ENCODE peak calls at places on chromosome 13, in five cellular contexts. J is GM18507; O is NCI-H2081; H is activated CD4-positive, CD25-positive, alpha-beta regulatory T cell treated with anti-CD3 and anti-CD28 coated beads, Interleukin-2, amount 50 U/mL, for 72 hours; U is thoracic aorta. C is an unnamed sample.

GRCh38 chr13:51315658-51316057 is 23.8 kb upstream of the SERPINE3 start:
- DNase-seq in J (no peak), O (peak), H (no peak), U (no peak), C (no peak)

GRCh38 chr13:42233726-42234125 is 38.2 kb upstream of the AKAP11 start:
- DNase-seq in J (no peak), O (no peak), H (no peak), U (no peak), C (no peak)

GRCh38 chr13:24254151-24254810 is 55.1 kb upstream of the C1QTNF9 start:
- DNase-seq in J (no peak), O (no peak), H (peak), U (no peak), C (no peak)

GRCh38 chr13:80562423-80562822 is 221.5 kb upstream of the SPRY2 start:
- DNase-seq in J (no peak), O (peak), H (no peak), U (no peak), C (no peak)

GRCh38 chr13:45949161-45949560 is 97.6 kb upstream of the SIAH3 start:
- DNase-seq in J (no peak), O (no peak), H (no peak), U (no peak), C (no peak)

GRCh38 chr13:107586216-107586615 is 629.1 kb downstream of the LIG4 start:
- DNase-seq in J (no peak), O (no peak), H (no peak), U (no peak), C (no peak)

GRCh38 chr13:70394149-70394548 is 285.9 kb upstream of the KLHL1 start:
- DNase-seq in J (no peak), O (no peak), H (no peak), U (no peak), C (no peak)

GRCh38 chr13:98484289-98485219 is 92.4 kb downstream of the STK24 start:
- DNase-seq in J (no peak), O (peak), H (peak), U (peak), C (peak)

GRCh38 chr13:44969858-44970484 is 19.3 kb downstream of the NUFIP1 start:
- DNase-seq in J (no peak), O (peak), H (no peak), U (no peak), C (peak)

GRCh38 chr13:34247596-34247995 is 429.6 kb downstream of the RFC3 start:
- DNase-seq in J (no peak), O (peak), H (no peak), U (no peak), C (no peak)

GRCh38 chr13:33728271-33729037 is 89.5 kb upstream of the RFC3 start:
- DNase-seq in J (peak), O (no peak), H (no peak), U (no peak), C (peak)

GRCh38 chr13:49021953-49022352 is 46.2 kb downstream of the FNDC3A start:
- DNase-seq in J (no peak), O (no peak), H (no peak), U (no peak), C (peak)

GRCh38 chr13:79741006-79741405 is 260.1 kb downstream of the NDFIP2 start:
- DNase-seq in J (no peak), O (no peak), H (no peak), U (no peak), C (peak)

GRCh38 chr13:36736119-36736726 is 62.4 kb downstream of the SERTM1 start:
- DNase-seq in J (no peak), O (peak), H (no peak), U (no peak), C (no peak)

GRCh38 chr13:112744306-112745021 is 54.6 kb downstream of the ATP11A start:
- DNase-seq in J (no peak), O (peak), H (no peak), U (no peak), C (no peak)

GRCh38 chr13:99956473-99957349 is 14.9 kb downstream of the ZIC5 start:
- DNase-seq in J (no peak), O (no peak), H (no peak), U (no peak), C (no peak)

GRCh38 chr13:28423010-28423409 is 71.9 kb downstream of the FLT1 start:
- DNase-seq in J (no peak), O (no peak), H (no peak), U (no peak), C (no peak)

GRCh38 chr13:104204177-104204576 is 1138.0 kb upstream of the SLC10A2 start:
- DNase-seq in J (no peak), O (no peak), H (no peak), U (no peak), C (no peak)

GRCh38 chr13:49300716-49301589 is 53.2 kb downstream of the CDADC1 start:
- DNase-seq in J (peak), O (peak), H (peak), U (no peak), C (peak)

GRCh38 chr13:32731576-32731975 is 145.3 kb downstream of the PDS5B start:
- DNase-seq in J (no peak), O (no peak), H (no peak), U (no peak), C (no peak)

GRCh38 chr13:24271611-24272451 is 37.5 kb upstream of the C1QTNF9 start:
- DNase-seq in J (peak), O (no peak), H (peak), U (no peak), C (no peak)

GRCh38 chr13:31860002-31860401 is 120.7 kb downstream of the RXFP2 start:
- DNase-seq in J (no peak), O (no peak), H (no peak), U (no peak), C (no peak)

GRCh38 chr13:107185889-107186288 is 618.0 kb upstream of the ARGLU1 start:
- DNase-seq in J (no peak), O (no peak), H (no peak), U (no peak), C (no peak)

GRCh38 chr13:26558074-26558805 is 757 bp downstream of the WASF3 start:
- DNase-seq in J (no peak), O (no peak), H (no peak), U (no peak), C (no peak)

GRCh38 chr13:112818698-112819045 is 128.8 kb downstream of the ATP11A start:
- DNase-seq in J (no peak), O (no peak), H (no peak), U (no peak), C (no peak)

GRCh38 chr13:30971575-30971974 is 39.1 kb downstream of the TEX26 start:
- DNase-seq in J (no peak), O (no peak), H (no peak), U (no peak), C (no peak)

GRCh38 chr13:112822851-112823250 is 133.0 kb downstream of the ATP11A start:
- DNase-seq in J (no peak), O (no peak), H (no peak), U (no peak), C (no peak)

GRCh38 chr13:32009362-32009761 is 22.2 kb upstream of the FRY start:
- DNase-seq in J (no peak), O (no peak), H (no peak), U (no peak), C (no peak)

GRCh38 chr13:73481265-73481664 is 422.5 kb downstream of the KLF5 start:
- DNase-seq in J (no peak), O (no peak), H (no peak), U (no peak), C (no peak)

GRCh38 chr13:76350399-76350798 is 535.8 kb downstream of the KCTD12 start:
- DNase-seq in J (no peak), O (no peak), H (no peak), U (no peak), C (no peak)

GRCh38 chr13:64154514-64154913 is 2738.9 kb upstream of the PCDH20 start:
- DNase-seq in J (no peak), O (no peak), H (no peak), U (no peak), C (no peak)

GRCh38 chr13:27791146-27791900 is 960 bp upstream of the GSX1 start:
- DNase-seq in J (no peak), O (peak), H (no peak), U (no peak), C (no peak)

GRCh38 chr13:44759723-44760360 is 183.7 kb upstream of the TSC22D1 start:
- DNase-seq in J (no peak), O (peak), H (no peak), U (no peak), C (no peak)

GRCh38 chr13:94192576-94192975 is 286.9 kb downstream of the DCT start:
- DNase-seq in J (no peak), O (peak), H (no peak), U (no peak), C (no peak)